ENCODE peak calls at places on chromosomes 11 and 22, in six cellular contexts. O is activated T-helper 1 cell treated with Interleukin-2 at 50 U/mL for 16 hours, Q is H4, K is T-helper 2 cell, D is HCT116, G is NCI-H1417. V is an unnamed sample.

GRCh38 chr11:6390718-6391547 is 659 bp downstream of the SMPD1 start:
- DNase-seq in K (no peak), G (no peak), Q (no peak), D (no peak), O (no peak), V (no peak)

GRCh38 chr11:69165775-69166174 is 10.0 kb downstream of the SMIM38 start:
- DNase-seq in G (no peak), D (no peak), K (no peak), Q (no peak), O (no peak), V (no peak)

GRCh38 chr11:111974451-111974850 is 37.3 kb downstream of the DIXDC1 start:
- DNase-seq in K (no peak), Q (no peak), D (no peak), O (no peak), G (no peak), V (no peak)

GRCh38 chr11:123062892-123063395 is 1.0 kb upstream of the HSPA8 start:
- DNase-seq in D (no peak), Q (peak), O (no peak), K (peak), G (no peak), V (no peak)

GRCh38 chr11:77497368-77497767 is 23.5 kb upstream of the PAK1 start:
- DNase-seq in K (no peak), D (no peak), O (no peak), G (no peak), Q (no peak), V (no peak)

GRCh38 chr22:20015971-20016733 is 471 bp downstream of the ARVCF start:
- DNase-seq in D (no peak), O (no peak), G (no peak), Q (no peak), K (peak), V (no peak)

GRCh38 chr22:42646569-42647525 is 2.3 kb downstream of the CYB5R3 start:
- DNase-seq in O (no peak), D (no peak), Q (no peak), G (no peak), K (no peak), V (no peak)

GRCh38 chr11:85749287-85749834 is 61.6 kb downstream of the SYTL2 start:
- DNase-seq in O (no peak), Q (no peak), G (no peak), K (no peak), D (no peak), V (no peak)

GRCh38 chr11:17063171-17064002 is 14.1 kb downstream of the RPS13 start:
- DNase-seq in K (peak), G (peak), D (peak), O (no peak), Q (peak), V (peak)

GRCh38 chr11:65355013-65355775 is 643 bp downstream of the TIGD3 start:
- DNase-seq in D (no peak), Q (no peak), G (peak), O (peak), K (peak), V (peak)